ENCODE peak calls at places on chromosomes 4 and X, in nine cellular contexts. G is GM12892, D is tibial nerve, V is lower leg skin, J is IMR-90, E is right lobe of liver, K is breast epithelium, L is Peyer's patch, P is prostate gland. M is an unnamed sample.

GRCh38 chr4:106659386-106659785 is 290.8 kb upstream of the GIMD1 start:
- DNase-seq in G (no peak), D (no peak), V (no peak), J (no peak), E (no peak), K (no peak), L (no peak), P (no peak), M (no peak)

GRCh38 chrX:68684919-68685304 is 37.4 kb downstream of the STARD8 start:
- DNase-seq in G (no peak), D (no peak), V (no peak), J (no peak), E (no peak), K (no peak), L (no peak), P (no peak), M (no peak)

GRCh38 chr4:180789929-180790328 is 1453.3 kb upstream of the TENM3 start:
- DNase-seq in G (no peak), D (no peak), V (no peak), J (no peak), E (no peak), K (no peak), L (no peak), P (no peak), M (no peak)

GRCh38 chr4:100461796-100462195 is 56.0 kb downstream of the EMCN start:
- DNase-seq in G (no peak), D (no peak), V (no peak), J (no peak), E (no peak), K (no peak), L (no peak), P (no peak), M (no peak)

GRCh38 chr4:3308691-3309090 is 15.9 kb downstream of the RGS12 start:
- DNase-seq in G (no peak), D (no peak), V (peak), J (no peak), E (no peak), K (peak), L (no peak), P (no peak), M (no peak)

GRCh38 chr4:130147618-130148017 is 1051.7 kb downstream of the C4orf33 start:
- DNase-seq in G (no peak), D (no peak), V (no peak), J (no peak), E (no peak), K (no peak), L (no peak), P (no peak), M (no peak)

GRCh38 chr4:149280886-149281285 is 534.8 kb downstream of the IQCM start:
- DNase-seq in G (no peak), D (no peak), V (no peak), J (peak), E (no peak), K (no peak), L (no peak), P (no peak), M (no peak)

GRCh38 chr4:7251321-7251720 is 59.0 kb downstream of the SORCS2 start:
- DNase-seq in G (no peak), D (no peak), V (no peak), J (no peak), E (no peak), K (no peak), L (no peak), P (no peak), M (no peak)

GRCh38 chr4:91840359-91840758 is 463.4 kb upstream of the GRID2 start:
- DNase-seq in G (no peak), D (no peak), V (no peak), J (no peak), E (no peak), K (no peak), L (no peak), P (peak), M (no peak)

GRCh38 chr4:7383251-7383650 is 51.5 kb downstream of the PSAPL1 start:
- DNase-seq in G (no peak), D (no peak), V (no peak), J (no peak), E (no peak), K (no peak), L (no peak), P (no peak), M (no peak)

GRCh38 chr4:140246216-140246615 is 92.2 kb upstream of the MAML3 start:
- DNase-seq in G (no peak), D (no peak), V (no peak), J (no peak), E (no peak), K (no peak), L (no peak), P (no peak), M (no peak)

GRCh38 chrX:124212622-124213021 is 119.8 kb upstream of the TEX13D start:
- DNase-seq in G (no peak), D (no peak), V (no peak), J (no peak), E (no peak), K (no peak), L (no peak), P (no peak), M (no peak)

GRCh38 chr4:8202108-8202507 is 3.0 kb downstream of the SH3TC1 start:
- DNase-seq in G (no peak), D (no peak), V (no peak), J (no peak), E (peak), K (no peak), L (peak), P (no peak), M (no peak)

GRCh38 chr4:27791640-27792039 is 931.0 kb downstream of the STIM2 start:
- DNase-seq in G (no peak), D (no peak), V (no peak), J (peak), E (no peak), K (no peak), L (no peak), P (no peak), M (no peak)

GRCh38 chr4:53942712-53943111 is 121.7 kb downstream of the CHIC2 start:
- DNase-seq in G (no peak), D (no peak), V (no peak), J (no peak), E (no peak), K (no peak), L (no peak), P (no peak), M (no peak)

GRCh38 chrX:7115557-7115956 is 32.0 kb upstream of the STS start:
- DNase-seq in G (no peak), D (no peak), V (no peak), J (no peak), E (no peak), K (no peak), L (no peak), P (no peak), M (no peak)

GRCh38 chrX:100928660-100929613 is at the start of gene XKRX:
- DNase-seq in G (peak), D (no peak), V (no peak), J (no peak), E (peak), K (peak), L (peak), P (peak), M (no peak)

GRCh38 chrX:21940356-21940829 is at the start of gene SMS:
- DNase-seq in G (peak), D (peak), V (peak), J (peak), E (peak), K (peak), L (peak), P (peak), M (peak)
- TF ChIP-seq POLR2A in G (peak), D (peak), V (no peak), J (peak), E (peak), K (no peak), L (no peak), P (peak), M (peak)

GRCh38 chr4:4643306-4643705 is 101.5 kb upstream of the STX18 start:
- DNase-seq in G (no peak), D (no peak), V (no peak), J (no peak), E (no peak), K (no peak), L (no peak), P (no peak), M (no peak)

GRCh38 chr4:4639370-4639769 is 97.5 kb upstream of the STX18 start:
- DNase-seq in G (no peak), D (no peak), V (no peak), J (no peak), E (no peak), K (no peak), L (no peak), P (no peak), M (no peak)

GRCh38 chr4:4640692-4641091 is 98.8 kb upstream of the STX18 start:
- DNase-seq in G (no peak), D (no peak), V (no peak), J (no peak), E (no peak), K (no peak), L (no peak), P (no peak), M (no peak)

GRCh38 chr4:4642201-4643025 is 100.6 kb upstream of the STX18 start:
- DNase-seq in G (no peak), D (no peak), V (no peak), J (no peak), E (no peak), K (no peak), L (no peak), P (no peak), M (no peak)

GRCh38 chr4:4641661-4642180 is 99.9 kb upstream of the STX18 start:
- DNase-seq in G (no peak), D (no peak), V (no peak), J (no peak), E (no peak), K (no peak), L (no peak), P (no peak), M (no peak)
- TF ChIP-seq POLR2A in G (no peak), D (no peak), V (no peak), J (no peak), E (no peak), K (no peak), L (no peak), P (no peak), M (no peak)

DNA sequence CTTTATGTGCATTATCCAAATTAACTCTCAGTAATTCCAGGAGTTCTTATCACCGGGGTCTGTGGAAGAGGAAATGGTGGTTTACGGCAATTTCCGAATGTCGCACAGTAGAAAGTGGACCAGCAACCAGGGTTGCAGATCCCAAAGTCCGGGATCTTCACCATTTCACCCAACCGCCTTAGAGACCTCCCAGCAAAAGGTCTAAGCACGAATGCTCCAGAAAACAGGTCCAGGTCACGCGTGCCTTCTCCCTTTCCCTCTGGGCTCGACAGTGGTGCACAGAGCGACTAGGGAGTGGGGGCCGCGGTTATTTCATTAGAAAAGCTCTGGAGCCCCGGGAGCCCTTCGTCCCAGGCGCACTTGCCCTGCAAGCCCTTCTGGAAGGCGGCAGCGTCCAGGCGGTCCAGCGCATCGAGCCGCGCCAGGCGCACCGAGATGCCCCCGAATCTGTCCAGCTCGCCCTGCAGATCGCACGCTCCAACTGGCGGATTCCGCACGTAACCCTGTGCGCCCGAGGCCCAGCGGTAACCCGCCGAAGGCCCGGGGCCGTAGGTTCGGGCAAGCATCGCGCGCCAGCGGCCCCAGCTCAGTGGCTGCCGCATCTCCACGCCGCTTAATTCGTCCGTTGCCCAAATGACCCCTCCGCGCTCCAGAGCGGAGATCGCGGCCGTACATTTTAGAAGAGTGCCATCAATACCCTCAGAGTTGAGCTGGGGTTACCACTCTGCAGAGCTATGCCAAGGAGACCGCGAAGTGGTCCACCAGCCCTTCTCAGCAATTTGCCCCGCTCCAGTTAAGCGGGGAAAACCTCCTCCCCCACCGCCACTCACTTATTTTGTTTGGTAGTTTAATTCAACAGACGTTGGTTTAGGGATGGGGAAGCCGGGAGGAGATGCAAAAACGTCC is at the start of gene NUDT6:
- DNase-seq in G (peak), D (peak), V (peak), J (peak), E (peak), K (peak), L (peak), P (peak), M (peak)
- TF ChIP-seq POLR2A in G (no peak), D (no peak), V (no peak), J (no peak), E (peak), K (no peak), L (no peak), P (no peak), M (no peak)

GRCh38 chrX:11108253-11108941 is 2.7 kb upstream of the HCCS start:
- DNase-seq in G (no peak), D (no peak), V (no peak), J (no peak), E (no peak), K (no peak), L (no peak), P (no peak), M (no peak)
- TF ChIP-seq POLR2A in G (no peak), D (no peak), V (no peak), J (no peak), E (no peak), K (no peak), L (no peak), P (no peak), M (no peak)

DNA sequence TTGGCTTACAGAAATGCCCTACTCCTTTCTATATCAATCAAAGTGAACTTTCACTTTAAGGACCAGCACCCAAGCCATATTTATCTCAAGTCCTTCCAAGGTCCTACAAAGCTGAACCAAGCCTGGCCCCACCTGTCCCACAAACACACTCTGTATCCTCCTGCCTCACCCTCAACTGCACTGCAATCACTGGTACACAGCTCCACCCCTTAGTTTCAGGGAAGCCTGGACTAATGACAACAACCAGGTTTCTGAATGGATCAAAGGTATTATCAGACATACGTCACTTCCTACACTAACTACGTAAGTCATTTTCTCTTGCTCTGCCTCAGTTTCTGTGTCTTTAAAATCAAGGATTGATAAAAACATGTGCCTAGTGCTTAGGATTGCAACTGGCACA is 205.6 kb upstream of the HS3ST1 start:
- DNase-seq in G (no peak), D (no peak), V (no peak), J (no peak), E (no peak), K (no peak), L (no peak), P (no peak), M (no peak)
- TF ChIP-seq POLR2A in G (no peak), D (no peak), V (no peak), J (no peak), E (no peak), K (no peak), L (no peak), P (no peak), M (no peak)